ENCODE peak calls at places on chromosome 4, in eight cellular contexts. One of them, this sample, is unnamed.

GRCh38 chr4:15928883-15929282 is 9.7 kb downstream of the FGFBP1 start:
- DNase-seq in kidney epithelial cell: no peak
- DNase-seq in bronchial epithelial cell: no peak
- DNase-seq in A549: no peak
- DNase-seq in epithelial cell of esophagus: no peak
- DNase-seq in tibial artery: no peak
- DNase-seq in stomach: no peak
- DNase-seq in H7: no peak
- DNase-seq in this sample: no peak

GRCh38 chr4:101183658-101184373 is 163.5 kb downstream of the PPP3CA start:
- DNase-seq in tibial artery: no peak
- DNase-seq in kidney epithelial cell: no peak
- DNase-seq in A549: no peak
- DNase-seq in H7: no peak
- DNase-seq in bronchial epithelial cell: peak; percentile 84
- DNase-seq in epithelial cell of esophagus: peak; percentile 87
- DNase-seq in stomach: no peak
- DNase-seq in this sample: peak; percentile 59

GRCh38 chr4:148254818-148255366 is 187.3 kb downstream of the NR3C2 start:
- DNase-seq in tibial artery: no peak
- DNase-seq in A549: no peak
- DNase-seq in kidney epithelial cell: no peak
- DNase-seq in H7: no peak
- DNase-seq in bronchial epithelial cell: no peak
- DNase-seq in stomach: no peak
- DNase-seq in epithelial cell of esophagus: no peak
- DNase-seq in this sample: no peak

GRCh38 chr4:3021627-3022026 is 52.7 kb downstream of the HTT-AS start:
- DNase-seq in stomach: no peak
- DNase-seq in A549: no peak
- DNase-seq in kidney epithelial cell: no peak
- DNase-seq in H7: no peak
- DNase-seq in tibial artery: peak; percentile 19
- DNase-seq in epithelial cell of esophagus: no peak
- DNase-seq in bronchial epithelial cell: no peak
- DNase-seq in this sample: no peak

GRCh38 chr4:6360385-6360784 is 90.7 kb downstream of the WFS1 start:
- DNase-seq in stomach: no peak
- DNase-seq in A549: no peak
- DNase-seq in epithelial cell of esophagus: no peak
- DNase-seq in H7: peak; percentile 84
- DNase-seq in kidney epithelial cell: no peak
- DNase-seq in bronchial epithelial cell: no peak
- DNase-seq in tibial artery: no peak
- DNase-seq in this sample: peak; percentile 15

GRCh38 chr4:81421346-81422218 is 50.1 kb downstream of the RASGEF1B start:
- DNase-seq in kidney epithelial cell: peak; percentile 25
- DNase-seq in stomach: peak; percentile 48
- DNase-seq in bronchial epithelial cell: peak; percentile 98
- DNase-seq in H7: no peak
- DNase-seq in A549: no peak
- DNase-seq in tibial artery: no peak
- DNase-seq in epithelial cell of esophagus: peak; percentile 95
- DNase-seq in this sample: peak; percentile 75

GRCh38 chr4:184432127-184432922 is 42.0 kb downstream of the IRF2 start:
- DNase-seq in epithelial cell of esophagus: no peak
- DNase-seq in stomach: no peak
- DNase-seq in kidney epithelial cell: no peak
- DNase-seq in H7: no peak
- DNase-seq in tibial artery: no peak
- DNase-seq in A549: no peak
- DNase-seq in bronchial epithelial cell: no peak
- DNase-seq in this sample: no peak

GRCh38 chr4:81113024-81113423 is 82.5 kb downstream of the BMP3 start:
- DNase-seq in A549: no peak
- DNase-seq in epithelial cell of esophagus: no peak
- DNase-seq in H7: no peak
- DNase-seq in bronchial epithelial cell: no peak
- DNase-seq in kidney epithelial cell: no peak
- DNase-seq in stomach: no peak
- DNase-seq in tibial artery: no peak
- DNase-seq in this sample: no peak

GRCh38 chr4:7297881-7298280 is 105.5 kb downstream of the SORCS2 start:
- DNase-seq in kidney epithelial cell: no peak
- DNase-seq in tibial artery: no peak
- DNase-seq in A549: no peak
- DNase-seq in bronchial epithelial cell: no peak
- DNase-seq in epithelial cell of esophagus: no peak
- DNase-seq in stomach: no peak
- DNase-seq in H7: no peak
- DNase-seq in this sample: no peak

GRCh38 chr4:92362002-92362401 is 58.2 kb downstream of the GRID2 start:
- DNase-seq in bronchial epithelial cell: no peak
- DNase-seq in kidney epithelial cell: no peak
- DNase-seq in H7: no peak
- DNase-seq in A549: no peak
- DNase-seq in stomach: no peak
- DNase-seq in tibial artery: no peak
- DNase-seq in epithelial cell of esophagus: no peak
- DNase-seq in this sample: no peak

GRCh38 chr4:92359481-92359880 is 55.7 kb downstream of the GRID2 start:
- DNase-seq in bronchial epithelial cell: no peak
- DNase-seq in kidney epithelial cell: no peak
- DNase-seq in stomach: peak; percentile 28
- DNase-seq in H7: no peak
- DNase-seq in tibial artery: no peak
- DNase-seq in A549: no peak
- DNase-seq in epithelial cell of esophagus: no peak
- DNase-seq in this sample: no peak
- H3K4me3 ChIP-seq in bronchial epithelial cell: no peak overlapping the region
- H3K4me3 ChIP-seq in kidney epithelial cell: no peak overlapping the region
- H3K4me3 ChIP-seq in stomach: no peak overlapping the region
- H3K4me3 ChIP-seq in H7: no peak overlapping the region
- H3K4me3 ChIP-seq in tibial artery: no peak overlapping the region
- H3K4me3 ChIP-seq in A549: no peak overlapping the region
- H3K4me3 ChIP-seq in epithelial cell of esophagus: no peak overlapping the region
- H3K4me3 ChIP-seq in this sample: no peak overlapping the region

GRCh38 chr4:66572949-66573348 is 902.7 kb upstream of the EPHA5 start:
- DNase-seq in H7: no peak
- DNase-seq in kidney epithelial cell: peak; percentile 75
- DNase-seq in A549: no peak
- DNase-seq in stomach: no peak
- DNase-seq in tibial artery: no peak
- DNase-seq in bronchial epithelial cell: peak; percentile 53
- DNase-seq in epithelial cell of esophagus: peak; percentile 70
- DNase-seq in this sample: peak; percentile 88

GRCh38 chr4:66577922-66578321 is 907.6 kb upstream of the EPHA5 start:
- DNase-seq in H7: no peak
- DNase-seq in A549: no peak
- DNase-seq in tibial artery: no peak
- DNase-seq in epithelial cell of esophagus: no peak
- DNase-seq in stomach: no peak
- DNase-seq in bronchial epithelial cell: no peak
- DNase-seq in kidney epithelial cell: no peak
- DNase-seq in this sample: no peak

GRCh38 chr4:66571145-66571544 is 900.9 kb upstream of the EPHA5 start:
- DNase-seq in kidney epithelial cell: no peak
- DNase-seq in A549: no peak
- DNase-seq in bronchial epithelial cell: no peak
- DNase-seq in H7: no peak
- DNase-seq in stomach: no peak
- DNase-seq in tibial artery: no peak
- DNase-seq in epithelial cell of esophagus: no peak
- DNase-seq in this sample: no peak

GRCh38 chr4:66574145-66574978 is 904.1 kb upstream of the EPHA5 start:
- DNase-seq in tibial artery: no peak
- DNase-seq in epithelial cell of esophagus: no peak
- DNase-seq in A549: no peak
- DNase-seq in stomach: no peak
- DNase-seq in kidney epithelial cell: no peak
- DNase-seq in bronchial epithelial cell: no peak
- DNase-seq in H7: no peak
- DNase-seq in this sample: peak; percentile 83

DNA sequence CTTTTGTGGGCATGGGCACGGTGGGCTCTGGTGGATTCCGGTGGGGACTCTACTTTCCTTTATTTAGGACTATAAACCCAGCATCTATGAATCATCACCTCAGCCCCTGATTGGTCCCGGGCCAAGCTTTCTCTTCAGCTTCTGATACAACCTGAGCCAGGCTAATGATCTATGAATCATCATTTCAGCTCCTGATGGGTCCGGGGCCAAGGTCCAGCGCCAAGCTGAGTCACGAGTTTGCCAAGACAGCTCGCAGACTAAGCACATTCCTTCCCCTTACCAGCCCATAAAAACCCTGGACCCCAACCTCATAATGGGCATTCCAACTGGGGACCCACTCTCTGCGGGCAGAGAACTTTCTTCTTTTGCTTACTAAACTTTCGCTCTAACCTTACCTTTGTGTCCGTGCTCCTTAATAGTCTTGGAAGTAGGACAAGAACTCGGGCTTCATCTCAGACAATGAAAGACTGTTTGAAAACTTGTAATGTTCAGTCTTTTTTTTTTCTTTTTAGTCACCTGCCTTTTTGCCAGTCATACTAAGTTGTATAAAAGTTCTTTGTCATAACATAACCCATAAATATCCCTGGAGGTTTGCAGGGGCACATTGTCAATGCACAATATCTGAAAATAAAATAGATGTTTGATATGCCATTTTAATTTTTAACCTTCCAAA is 904.9 kb upstream of the EPHA5 start:
- DNase-seq in tibial artery: no peak
- DNase-seq in bronchial epithelial cell: peak; percentile 73
- DNase-seq in epithelial cell of esophagus: peak; percentile 81
- DNase-seq in A549: peak; percentile 66
- DNase-seq in kidney epithelial cell: peak; percentile 87
- DNase-seq in H7: no peak
- DNase-seq in stomach: no peak
- DNase-seq in this sample: peak; percentile 87
- H3K4me3 ChIP-seq in tibial artery: no peak overlapping the region
- H3K4me3 ChIP-seq in bronchial epithelial cell: no peak overlapping the region
- H3K4me3 ChIP-seq in epithelial cell of esophagus: no peak overlapping the region
- H3K4me3 ChIP-seq in A549: peak overlapping the region; percentile 19
- H3K4me3 ChIP-seq in kidney epithelial cell: no peak overlapping the region
- H3K4me3 ChIP-seq in H7: no peak overlapping the region
- H3K4me3 ChIP-seq in stomach: no peak overlapping the region
- H3K4me3 ChIP-seq in this sample: no peak overlapping the region

DNA sequence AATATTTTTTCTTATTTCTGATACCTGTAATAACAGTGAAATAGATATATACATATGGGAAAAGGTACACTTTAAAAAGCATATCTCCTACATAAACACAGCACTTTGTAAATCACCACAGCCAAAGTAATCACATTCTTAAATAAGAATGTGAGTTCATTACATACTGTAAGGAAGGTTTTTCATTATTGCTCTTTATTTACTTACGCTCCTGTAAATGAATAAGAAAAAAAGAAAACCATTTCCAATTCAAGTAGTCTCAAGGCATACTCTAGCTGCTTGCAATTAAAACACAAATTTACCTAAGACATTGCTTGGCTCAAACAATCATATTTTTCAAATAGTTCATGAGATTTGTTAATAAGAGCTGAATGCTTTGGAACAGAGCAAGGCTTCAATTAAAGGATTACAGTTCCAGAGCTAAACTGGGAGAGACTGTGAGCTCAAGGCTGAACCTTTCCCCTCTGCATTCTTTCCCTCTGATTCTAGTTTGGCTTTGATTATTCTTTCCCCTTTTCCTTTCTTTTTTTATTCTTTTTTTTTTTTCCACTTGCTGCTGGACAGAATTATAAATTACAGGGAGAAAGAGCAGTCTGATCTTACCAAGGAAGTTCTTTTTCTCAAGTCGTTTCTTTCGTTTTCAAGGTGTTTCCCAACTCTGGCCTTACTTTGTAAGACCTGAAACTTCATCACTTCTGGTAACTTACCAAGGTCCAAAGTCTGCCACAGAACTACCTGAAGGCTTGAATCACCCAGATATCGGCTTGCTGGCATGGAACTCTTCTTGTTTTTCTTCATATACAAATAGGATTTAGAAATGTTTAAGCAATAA is 278.3 kb downstream of the INPP4B start:
- DNase-seq in kidney epithelial cell: no peak
- DNase-seq in epithelial cell of esophagus: peak; percentile 38
- DNase-seq in A549: no peak
- DNase-seq in tibial artery: no peak
- DNase-seq in stomach: peak; percentile 35
- DNase-seq in bronchial epithelial cell: peak; percentile 55
- DNase-seq in H7: no peak
- DNase-seq in this sample: peak; percentile 25
- H3K4me3 ChIP-seq in kidney epithelial cell: no peak overlapping the region
- H3K4me3 ChIP-seq in epithelial cell of esophagus: no peak overlapping the region
- H3K4me3 ChIP-seq in A549: peak overlapping the region; percentile 13
- H3K4me3 ChIP-seq in tibial artery: peak overlapping the region; percentile 15
- H3K4me3 ChIP-seq in stomach: peak overlapping the region; percentile 6
- H3K4me3 ChIP-seq in bronchial epithelial cell: no peak overlapping the region
- H3K4me3 ChIP-seq in H7: no peak overlapping the region
- H3K4me3 ChIP-seq in this sample: no peak overlapping the region

GRCh38 chr4:102819588-102820365 is 7.6 kb downstream of the UBE2D3 start:
- DNase-seq in epithelial cell of esophagus: no peak
- DNase-seq in A549: no peak
- DNase-seq in tibial artery: no peak
- DNase-seq in bronchial epithelial cell: no peak
- DNase-seq in kidney epithelial cell: no peak
- DNase-seq in H7: no peak
- DNase-seq in stomach: no peak
- DNase-seq in this sample: no peak
- H3K4me3 ChIP-seq in epithelial cell of esophagus: no peak overlapping the region
- H3K4me3 ChIP-seq in A549: no peak overlapping the region
- H3K4me3 ChIP-seq in tibial artery: no peak overlapping the region
- H3K4me3 ChIP-seq in bronchial epithelial cell: no peak overlapping the region
- H3K4me3 ChIP-seq in kidney epithelial cell: no peak overlapping the region
- H3K4me3 ChIP-seq in H7: no peak overlapping the region
- H3K4me3 ChIP-seq in stomach: no peak overlapping the region
- H3K4me3 ChIP-seq in this sample: no peak overlapping the region

GRCh38 chr4:141636771-141637460 is 533 bp downstream of the IL15 start:
- DNase-seq in kidney epithelial cell: no peak
- DNase-seq in A549: peak; percentile 54
- DNase-seq in bronchial epithelial cell: peak; percentile 27
- DNase-seq in H7: peak; percentile 77
- DNase-seq in stomach: peak; percentile 58
- DNase-seq in epithelial cell of esophagus: peak; percentile 48
- DNase-seq in tibial artery: peak; percentile 69
- DNase-seq in this sample: peak; percentile 69

GRCh38 chr4:141630854-141631253 is 5.5 kb upstream of the IL15 start:
- DNase-seq in H7: no peak
- DNase-seq in bronchial epithelial cell: no peak
- DNase-seq in epithelial cell of esophagus: no peak
- DNase-seq in stomach: no peak
- DNase-seq in tibial artery: no peak
- DNase-seq in A549: no peak
- DNase-seq in kidney epithelial cell: no peak
- DNase-seq in this sample: no peak

GRCh38 chr4:141636077-141636770 is at the start of gene IL15:
- DNase-seq in epithelial cell of esophagus: peak; percentile 51
- DNase-seq in stomach: peak; percentile 79
- DNase-seq in kidney epithelial cell: no peak
- DNase-seq in H7: peak; percentile 79
- DNase-seq in A549: peak; percentile 77
- DNase-seq in tibial artery: peak; percentile 81
- DNase-seq in bronchial epithelial cell: peak; percentile 29
- DNase-seq in this sample: peak; percentile 70

GRCh38 chr4:141637565-141637964 is 1.2 kb downstream of the IL15 start:
- DNase-seq in A549: no peak
- DNase-seq in tibial artery: no peak
- DNase-seq in kidney epithelial cell: no peak
- DNase-seq in bronchial epithelial cell: no peak
- DNase-seq in epithelial cell of esophagus: no peak
- DNase-seq in H7: no peak
- DNase-seq in stomach: no peak
- DNase-seq in this sample: peak; percentile 33

GRCh38 chr4:141635726-141636076 is 682 bp upstream of the IL15 start:
- DNase-seq in A549: no peak
- DNase-seq in stomach: no peak
- DNase-seq in tibial artery: no peak
- DNase-seq in H7: no peak
- DNase-seq in epithelial cell of esophagus: no peak
- DNase-seq in kidney epithelial cell: no peak
- DNase-seq in bronchial epithelial cell: no peak
- DNase-seq in this sample: no peak
- H3K4me3 ChIP-seq in A549: peak overlapping the region; percentile 86
- H3K4me3 ChIP-seq in stomach: peak overlapping the region; percentile 92
- H3K4me3 ChIP-seq in tibial artery: peak overlapping the region; percentile 90
- H3K4me3 ChIP-seq in H7: peak overlapping the region; percentile 67
- H3K4me3 ChIP-seq in epithelial cell of esophagus: peak overlapping the region; percentile 70
- H3K4me3 ChIP-seq in kidney epithelial cell: peak overlapping the region; percentile 64
- H3K4me3 ChIP-seq in bronchial epithelial cell: no peak overlapping the region
- H3K4me3 ChIP-seq in this sample: peak overlapping the region; percentile 92